ENCODE peak calls at places on chromosomes 11 and 22, in seven cellular contexts. O is stomach, L is HCT116, N is fibroblast of lung, P is kidney, V is cardiac muscle cell, U is adrenal gland. Z is an unnamed sample.
A peak's percentile ranks its signal among the peaks of the same experiment; 100 is the strongest.

GRCh38 chr11:12924650-12925049 is 84.5 kb upstream of the RASSF10 start:
- DNase-seq in V (no peak), L (no peak), N (no peak), O (no peak), P (no peak), U (no peak), Z (no peak)

GRCh38 chr11:1920909-1921575 is 1.5 kb downstream of the TNNT3 start:
- DNase-seq in U (no peak), O (no peak), N (no peak), L (no peak), P (peak; percentile 70), V (no peak), Z (no peak)

GRCh38 chr11:107999759-108000455 is 8.8 kb upstream of the CUL5 start:
- DNase-seq in V (peak; percentile 71), P (no peak), U (no peak), N (peak; percentile 59), O (no peak), L (peak; percentile 74), Z (peak; percentile 18)

GRCh38 chr11:30478923-30479322 is 107.2 kb downstream of the MPPED2 start:
- DNase-seq in O (no peak), V (peak; percentile 2), L (no peak), P (peak; percentile 57), N (no peak), U (no peak), Z (no peak)

GRCh38 chr22:35116817-35117216 is 50.9 kb downstream of the ISX start:
- DNase-seq in P (no peak), L (no peak), U (no peak), O (no peak), N (no peak), V (no peak), Z (peak; percentile 91)

GRCh38 chr22:27099896-27100295 is 442.5 kb downstream of the MIAT start:
- DNase-seq in O (no peak), L (no peak), P (no peak), N (no peak), V (no peak), U (no peak), Z (no peak)

GRCh38 chr11:101617735-101618332 is 34.0 kb upstream of the TRPC6 start:
- DNase-seq in N (peak; percentile 37), U (no peak), V (no peak), O (no peak), L (no peak), P (no peak), Z (no peak)

GRCh38 chr11:96052921-96053631 is 129.2 kb upstream of the MTMR2 start:
- DNase-seq in V (peak; percentile 51), O (no peak), P (no peak), N (peak; percentile 67), U (no peak), L (no peak), Z (no peak)

GRCh38 chr22:46984751-46985506 is 222.5 kb downstream of the TBC1D22A start:
- DNase-seq in N (peak; percentile 84), O (no peak), U (no peak), P (peak; percentile 66), L (peak; percentile 41), V (peak; percentile 54), Z (peak; percentile 44)

GRCh38 chr22:47175151-47175760 is 412.8 kb downstream of the TBC1D22A start:
- DNase-seq in L (no peak), P (peak; percentile 71), O (no peak), U (peak; percentile 5), V (peak; percentile 86), N (no peak), Z (no peak)

GRCh38 chr11:10205928-10206327 is 88.1 kb downstream of the SBF2 start:
- DNase-seq in L (no peak), N (no peak), P (no peak), U (no peak), O (no peak), V (no peak), Z (no peak)

GRCh38 chr11:86639172-86639571 is 33.2 kb downstream of the ME3 start:
- DNase-seq in O (no peak), U (no peak), V (no peak), L (no peak), P (no peak), N (no peak), Z (no peak)

GRCh38 chr11:95138448-95138847 is 48.8 kb downstream of the ENDOD1 start:
- DNase-seq in L (no peak), U (no peak), V (peak; percentile 41), N (no peak), O (no peak), P (no peak), Z (peak; percentile 33)

GRCh38 chr11:827146-827860 is 416 bp upstream of the CRACR2B start:
- DNase-seq in L (no peak), O (peak; percentile 84), P (no peak), V (no peak), U (no peak), N (no peak), Z (peak; percentile 59)

GRCh38 chr11:828501-829115 is 889 bp downstream of the CRACR2B start:
- DNase-seq in U (no peak), O (no peak), P (no peak), L (no peak), V (no peak), N (no peak), Z (no peak)

GRCh38 chr11:827861-828167 is at the start of gene CRACR2B:
- DNase-seq in O (no peak), U (no peak), L (no peak), P (no peak), N (no peak), V (no peak), Z (peak; percentile 80)

GRCh38 chr11:825366-826231 is 2.1 kb upstream of the CRACR2B start:
- DNase-seq in O (peak; percentile 87), L (no peak), V (no peak), N (no peak), U (no peak), P (no peak), Z (peak; percentile 31)

DNA sequence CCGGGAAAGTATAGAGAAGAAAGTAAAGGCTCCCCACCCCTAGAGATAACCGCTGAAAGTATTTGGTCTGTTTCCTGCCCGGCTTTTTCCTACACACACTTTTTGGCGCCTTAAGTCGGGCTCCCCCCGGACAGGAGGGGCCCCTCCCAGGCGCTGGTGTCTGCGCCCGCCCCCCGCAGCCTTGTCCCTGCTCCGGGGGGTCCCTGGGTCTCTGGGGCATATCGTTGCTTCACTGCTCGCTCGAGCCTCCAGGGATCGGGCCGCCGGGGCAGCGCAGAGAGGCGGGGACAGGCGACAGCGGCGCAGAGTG is 928 bp upstream of the CRACR2B start:
- DNase-seq in U (no peak), V (no peak), O (no peak), P (no peak), N (no peak), L (no peak), Z (no peak)
- H3K27ac ChIP-seq in U (no peak overlapping the region), V (peak overlapping the region; percentile 27), O (peak overlapping the region; percentile 89), P (no peak overlapping the region), N (no peak overlapping the region), L (peak overlapping the region; percentile 89), Z (peak overlapping the region; percentile 91)

DNA sequence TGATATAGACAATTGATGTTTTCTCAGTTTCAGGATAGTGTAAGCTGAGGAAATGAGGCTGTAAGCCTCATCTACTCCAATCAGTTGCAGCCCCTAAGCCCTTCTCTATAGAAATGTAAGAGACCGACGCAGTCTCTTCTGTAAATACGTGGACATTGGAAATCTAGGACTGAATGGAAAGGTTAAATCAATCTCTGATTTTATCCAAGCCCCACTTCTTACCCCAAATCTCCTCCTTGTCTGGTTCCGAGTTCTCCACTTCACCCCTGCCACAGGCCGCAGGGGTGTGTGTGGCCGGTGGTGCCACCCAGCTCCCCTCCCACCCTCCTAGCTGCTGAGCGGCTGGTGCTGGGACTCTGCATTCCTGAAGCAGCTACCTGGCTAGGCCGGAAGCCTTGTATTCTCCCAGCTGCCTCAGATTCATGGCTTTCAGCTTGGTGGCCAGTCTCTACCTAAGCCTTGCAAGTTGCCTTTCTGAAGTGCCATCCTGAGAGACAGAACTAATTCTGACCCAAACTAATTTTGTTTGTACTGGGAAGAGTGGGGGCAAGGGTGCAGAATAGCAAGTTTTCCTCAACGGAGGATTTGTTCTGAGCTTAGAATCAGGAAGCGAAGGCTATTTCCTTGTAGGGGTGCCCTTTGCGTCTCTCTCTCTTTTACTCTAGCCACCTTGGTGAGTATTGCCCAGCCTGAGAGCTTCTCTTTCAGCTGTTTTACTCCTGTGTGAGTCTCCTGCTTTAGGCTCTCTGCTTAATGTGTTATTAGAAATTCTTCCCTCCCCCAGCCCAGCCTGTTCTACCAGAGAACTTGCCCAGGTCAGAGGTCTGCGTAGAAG is 749 bp downstream of the VWA5A start:
- DNase-seq in V (no peak), O (peak; percentile 28), P (peak; percentile 72), N (no peak), L (no peak), U (peak; percentile 23), Z (peak; percentile 54)
- H3K4me3 ChIP-seq in V (peak overlapping the region; percentile 62), O (peak overlapping the region; percentile 69), P (peak overlapping the region; percentile 81), N (peak overlapping the region; percentile 63), L (peak overlapping the region; percentile 54), U (peak overlapping the region; percentile 9), Z (peak overlapping the region; percentile 65)

GRCh38 chr11:45334410-45334809 is 48.3 kb upstream of the SYT13 start:
- DNase-seq in V (no peak), O (no peak), N (no peak), P (no peak), U (no peak), L (no peak), Z (no peak)

GRCh38 chr11:45331839-45332485 is 45.8 kb upstream of the SYT13 start:
- DNase-seq in O (no peak), V (no peak), P (no peak), L (no peak), N (peak; percentile 13), U (no peak), Z (no peak)

GRCh38 chr11:45332486-45332934 is 46.4 kb upstream of the SYT13 start:
- DNase-seq in L (peak; percentile 29), P (no peak), V (peak; percentile 66), U (peak; percentile 30), N (no peak), O (peak; percentile 45), Z (peak; percentile 57)

GRCh38 chr11:45333023-45333422 is 46.9 kb upstream of the SYT13 start:
- DNase-seq in P (no peak), L (no peak), V (peak; percentile 18), O (no peak), U (no peak), N (no peak), Z (no peak)

GRCh38 chr11:45333506-45333971 is 47.4 kb upstream of the SYT13 start:
- DNase-seq in V (peak; percentile 92), P (no peak), N (peak; percentile 24), U (no peak), O (peak; percentile 37), L (peak; percentile 23), Z (peak; percentile 22)
- H3K27ac ChIP-seq in V (peak overlapping the region; percentile 11), P (no peak overlapping the region), N (no peak overlapping the region), U (no peak overlapping the region), O (peak overlapping the region; percentile 58), L (no peak overlapping the region), Z (no peak overlapping the region)

GRCh38 chr22:42178910-42179495 is 48.4 kb upstream of the CYP2D6 start:
- DNase-seq in P (no peak), N (no peak), U (no peak), V (no peak), L (no peak), O (no peak), Z (no peak)

GRCh38 chr22:42177891-42178336 is 47.3 kb upstream of the CYP2D6 start:
- DNase-seq in N (no peak), U (no peak), L (no peak), O (no peak), V (no peak), P (no peak), Z (peak; percentile 74)

GRCh38 chr22:42176271-42176670 is 45.7 kb upstream of the CYP2D6 start:
- DNase-seq in P (no peak), O (no peak), L (no peak), U (no peak), N (no peak), V (no peak), Z (no peak)

GRCh38 chr22:42180349-42180842 is 49.8 kb upstream of the CYP2D6 start:
- DNase-seq in P (no peak), L (no peak), N (peak; percentile 36), O (no peak), V (no peak), U (peak; percentile 42), Z (peak; percentile 42)

GRCh38 chr22:42179616-42180015 is 49.0 kb upstream of the CYP2D6 start:
- DNase-seq in U (no peak), V (peak; percentile 73), N (peak; percentile 83), L (no peak), P (no peak), O (no peak), Z (no peak)
- H3K4me3 ChIP-seq in U (no peak overlapping the region), V (no peak overlapping the region), N (no peak overlapping the region), L (no peak overlapping the region), P (no peak overlapping the region), O (no peak overlapping the region), Z (no peak overlapping the region)

Z was measured in small intestine.